ENCODE peak calls at places on chromosomes 13 and 19, in eight cellular contexts. M is right lobe of liver, K is left lung, D is prostate gland, V is body of pancreas, Y is pancreas, A is astrocyte, F is tibial nerve. Q is an unnamed sample. For H3K9me3, the result is how much of the 10 kb centered on the place peaks cover.

GRCh38 chr19:1630012-1630411 is 22.4 kb downstream of the TCF3 start:
- DNase-seq in M (no peak), K (no peak), D (no peak), V (no peak), Y (no peak), A (no peak), F (no peak), Q (no peak)

GRCh38 chr19:21848706-21849105 is 12.7 kb upstream of the ZNF43 start:
- DNase-seq in M (no peak), K (no peak), D (no peak), V (peak), Y (no peak), A (peak), F (no peak), Q (no peak)

GRCh38 chr13:46556380-46556779 is 3.4 kb downstream of the LRCH1 start:
- DNase-seq in M (no peak), K (no peak), D (no peak), V (no peak), Y (no peak), A (no peak), F (no peak), Q (no peak)

GRCh38 chr19:19630062-19630414 is 2.0 kb upstream of the LPAR2 start:
- DNase-seq in M (no peak), K (no peak), D (no peak), V (no peak), Y (no peak), A (no peak), F (no peak), Q (no peak)

GRCh38 chr13:95191821-95192220 is 109.4 kb downstream of the ABCC4 start:
- DNase-seq in M (peak), K (peak), D (peak), V (peak), Y (peak), A (peak), F (peak), Q (peak)

GRCh38 chr19:36256064-36256463 is 41.2 kb downstream of the ZNF146 start:
- DNase-seq in M (no peak), K (no peak), D (no peak), V (no peak), Y (no peak), A (no peak), F (no peak), Q (no peak)

GRCh38 chr13:107202371-107203023 is 634.6 kb upstream of the ARGLU1 start:
- DNase-seq in M (no peak), K (no peak), D (no peak), V (no peak), Y (no peak), A (peak), F (no peak), Q (no peak)

GRCh38 chr13:32811297-32811800 is 204.9 kb upstream of the KL start:
- DNase-seq in M (no peak), K (no peak), D (peak), V (no peak), Y (no peak), A (no peak), F (no peak), Q (no peak)

GRCh38 chr13:35764359-35765015 is 288.0 kb upstream of the MAB21L1 start:
- DNase-seq in M (no peak), K (no peak), D (no peak), V (no peak), Y (no peak), A (peak), F (no peak), Q (no peak)

GRCh38 chr13:22618002-22618401 is 562.8 kb upstream of the SGCG start:
- DNase-seq in M (no peak), K (no peak), D (no peak), V (no peak), Y (no peak), A (no peak), F (no peak), Q (no peak)

GRCh38 chr19:53537523-53538377 is at the start of gene ZNF331:
- DNase-seq in M (peak), K (peak), D (peak), V (peak), Y (peak), A (peak), F (peak), Q (peak)

GRCh38 chr19:45902651-45903625 is 525 bp upstream of the MYPOP start:
- DNase-seq in M (peak), K (peak), D (peak), V (peak), Y (peak), A (peak), F (peak), Q (peak)

GRCh38 chr13:23558675-23559536 is 11.3 kb upstream of the TNFRSF19 start:
- DNase-seq in M (no peak), K (no peak), D (peak), V (no peak), Y (no peak), A (peak), F (peak), Q (peak)

GRCh38 chr13:50714886-50715285 is 128.6 kb downstream of the DLEU7 start:
- DNase-seq in M (no peak), K (peak), D (no peak), V (no peak), Y (no peak), A (no peak), F (no peak), Q (peak)

GRCh38 chr13:113616281-113616906 is 31.8 kb downstream of the TFDP1 start:
- DNase-seq in M (no peak), K (peak), D (no peak), V (no peak), Y (no peak), A (no peak), F (peak), Q (no peak)

GRCh38 chr19:41706741-41707501 is 1.5 kb upstream of the CEACAM5 start:
- DNase-seq in M (peak), K (peak), D (peak), V (peak), Y (peak), A (no peak), F (no peak), Q (peak)

GRCh38 chr13:69374036-69374435 is 733.6 kb upstream of the ATXN8OS start:
- DNase-seq in M (no peak), K (no peak), D (no peak), V (no peak), Y (no peak), A (no peak), F (no peak), Q (no peak)

GRCh38 chr19:6015841-6016545 is 38.1 kb upstream of the RANBP3 start:
- DNase-seq in M (no peak), K (peak), D (no peak), V (no peak), Y (no peak), A (no peak), F (no peak), Q (peak)

GRCh38 chr13:52033039-52033438 is 8.5 kb downstream of the UTP14C start:
- DNase-seq in M (no peak), K (no peak), D (no peak), V (no peak), Y (no peak), A (no peak), F (no peak), Q (no peak)

GRCh38 chr19:1063030-1063908 is 3.7 kb upstream of the ARHGAP45 start:
- DNase-seq in M (no peak), K (peak), D (no peak), V (no peak), Y (no peak), A (no peak), F (no peak), Q (peak)

GRCh38 chr13:73828811-73829210 is 305.4 kb downstream of the KLF12 start:
- DNase-seq in M (no peak), K (no peak), D (no peak), V (no peak), Y (no peak), A (no peak), F (no peak), Q (no peak)

GRCh38 chr13:29140277-29140676 is 320.1 kb downstream of the MTUS2 start:
- DNase-seq in M (no peak), K (no peak), D (no peak), V (no peak), Y (no peak), A (no peak), F (no peak), Q (no peak)

GRCh38 chr13:107847406-107847805 is 367.9 kb downstream of the LIG4 start:
- DNase-seq in M (no peak), K (no peak), D (no peak), V (no peak), Y (no peak), A (no peak), F (no peak), Q (no peak)

GRCh38 chr19:17757125-17757524 is 5.8 kb downstream of the FCHO1 start:
- DNase-seq in M (peak), K (peak), D (peak), V (peak), Y (peak), A (peak), F (no peak), Q (no peak)

GRCh38 chr13:21674271-21675009 is 3.6 kb downstream of the FGF9 start:
- DNase-seq in M (no peak), K (peak), D (no peak), V (no peak), Y (no peak), A (no peak), F (no peak), Q (no peak)

GRCh38 chr13:70723732-70724131 is 615.5 kb upstream of the KLHL1 start:
- DNase-seq in M (no peak), K (no peak), D (no peak), V (no peak), Y (no peak), A (no peak), F (no peak), Q (no peak)

GRCh38 chr13:46844431-46844830 is 47.5 kb upstream of the ESD start:
- DNase-seq in M (no peak), K (no peak), D (no peak), V (no peak), Y (no peak), A (no peak), F (no peak), Q (no peak)

GRCh38 chr19:19552811-19553210 is 14.7 kb downstream of the CILP2 start:
- DNase-seq in M (no peak), K (no peak), D (no peak), V (no peak), Y (no peak), A (no peak), F (no peak), Q (no peak)

GRCh38 chr13:36382030-36382429 is 35.8 kb upstream of the SPART start:
- DNase-seq in M (no peak), K (no peak), D (no peak), V (no peak), Y (no peak), A (peak), F (no peak), Q (no peak)

GRCh38 chr19:19224852-19225494 is 13.2 kb downstream of the NCAN start:
- DNase-seq in M (peak), K (peak), D (peak), V (peak), Y (peak), A (no peak), F (peak), Q (peak)

GRCh38 chr19:900302-901111 is 7.2 kb downstream of the RNU6-9 start:
- DNase-seq in M (no peak), K (peak), D (no peak), V (no peak), Y (no peak), A (no peak), F (no peak), Q (no peak)

GRCh38 chr13:68176486-68176885 is 946.4 kb upstream of the PCDH9 start:
- DNase-seq in M (no peak), K (no peak), D (no peak), V (no peak), Y (no peak), A (peak), F (no peak), Q (no peak)

GRCh38 chr19:48393196-48393558 is 291 bp upstream of the GRIN2D start:
- DNase-seq in M (no peak), K (no peak), D (no peak), V (no peak), Y (no peak), A (no peak), F (no peak), Q (no peak)

GRCh38 chr19:48395499-48395898 is 2.0 kb downstream of the GRIN2D start:
- DNase-seq in M (no peak), K (no peak), D (no peak), V (no peak), Y (no peak), A (no peak), F (no peak), Q (no peak)

GRCh38 chr19:48394331-48395169 is 1.1 kb downstream of the GRIN2D start:
- DNase-seq in M (no peak), K (no peak), D (no peak), V (no peak), Y (no peak), A (no peak), F (no peak), Q (no peak)

GRCh38 chr19:48395170-48395455 is 1.6 kb downstream of the GRIN2D start:
- DNase-seq in M (no peak), K (no peak), D (no peak), V (no peak), Y (no peak), A (no peak), F (no peak), Q (no peak)

DNA sequence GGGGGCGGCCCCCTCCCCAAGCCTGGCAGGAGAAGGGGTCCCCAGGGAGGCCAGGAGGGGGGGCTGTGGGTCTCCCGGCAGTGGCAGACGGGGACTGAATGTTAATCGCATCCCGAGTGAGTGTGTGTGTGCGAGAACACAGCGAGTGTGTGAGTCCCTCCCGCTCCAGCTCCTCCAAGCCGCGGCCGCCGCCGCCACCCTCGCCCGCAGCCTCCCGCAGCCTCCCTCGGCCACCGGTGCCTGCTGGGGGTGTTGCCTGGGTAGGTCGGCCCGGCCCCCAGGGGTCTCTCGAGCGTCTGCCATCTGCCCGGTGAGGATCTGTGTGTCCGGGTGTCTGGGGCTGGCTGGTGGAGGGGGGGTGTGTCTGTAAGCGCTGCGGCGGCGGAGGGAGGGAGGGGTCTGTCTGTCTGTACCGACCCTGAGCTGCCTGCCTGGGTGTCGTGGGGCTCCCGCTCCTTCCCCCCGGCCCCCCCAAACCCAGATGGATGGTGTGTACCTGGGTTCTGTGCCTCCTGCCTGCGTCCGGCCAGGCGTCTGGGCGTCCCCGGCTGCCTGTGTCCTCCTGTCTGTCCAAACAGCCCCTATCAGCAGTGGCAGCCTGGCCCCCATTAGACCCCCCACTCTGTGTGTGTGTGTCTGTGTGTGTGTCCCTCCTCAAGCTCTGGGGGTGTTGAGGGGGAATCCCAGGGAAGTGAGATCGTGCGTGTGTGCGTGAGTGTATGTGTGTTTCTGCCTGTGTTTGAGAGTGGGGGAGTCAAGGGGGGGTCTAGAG is at the start of gene GRIN2D:
- DNase-seq in M (no peak), K (peak), D (no peak), V (no peak), Y (no peak), A (peak), F (no peak), Q (no peak)
- TF ChIP-seq CTCF in M (no peak), K (no peak), D (no peak), V (no peak), Y (no peak), A (no peak), F (no peak), Q (no peak)

GRCh38 chr13:85525411-85525810 is 273.8 kb downstream of the SLITRK6 start:
- DNase-seq in M (no peak), K (no peak), D (no peak), V (no peak), Y (no peak), A (peak), F (no peak), Q (no peak)

GRCh38 chr13:85528578-85529215 is 270.5 kb downstream of the SLITRK6 start:
- DNase-seq in M (no peak), K (no peak), D (no peak), V (no peak), Y (no peak), A (peak), F (no peak), Q (no peak)

DNA sequence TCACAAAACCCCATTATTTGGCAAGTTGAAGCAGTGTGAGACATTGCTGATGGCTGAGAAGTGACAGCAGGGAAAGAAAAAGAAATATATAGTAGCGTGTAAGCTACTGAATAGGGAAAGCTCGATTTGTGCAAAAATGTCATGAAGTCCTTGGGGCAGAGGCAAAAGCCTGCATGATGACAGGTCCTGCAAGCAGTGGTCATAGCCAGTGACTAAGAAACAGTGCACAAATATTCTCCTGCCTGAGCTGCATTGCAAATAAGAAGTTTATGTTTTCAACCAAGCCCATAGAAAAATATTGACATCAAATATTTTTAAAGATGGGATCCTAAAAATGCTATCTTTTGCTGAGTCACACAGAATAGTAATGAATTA is 270.0 kb downstream of the SLITRK6 start:
- DNase-seq in M (no peak), K (no peak), D (no peak), V (no peak), Y (no peak), A (peak), F (no peak), Q (no peak)
- H3K4me3 ChIP-seq in M (no peak), K (no peak), D (no peak), V (no peak), Y (no peak), A (peak), F (no peak), Q (no peak)

GRCh38 chr19:57566396-57567256 is 7.0 kb upstream of the ZNF550 start:
- DNase-seq in M (no peak), K (no peak), D (no peak), V (no peak), Y (no peak), A (peak), F (no peak), Q (no peak)
- H3K9me3 ChIP-seq in M (under half), K (under half), D (under half), V (under half), Y (under half), A (half or more), F (half or more), Q (half or more)

GRCh38 chr13:79898202-79898826 is 417.4 kb downstream of the NDFIP2 start:
- DNase-seq in M (no peak), K (no peak), D (no peak), V (no peak), Y (no peak), A (no peak), F (no peak), Q (no peak)

GRCh38 chr13:79900356-79900755 is 419.4 kb downstream of the NDFIP2 start:
- DNase-seq in M (no peak), K (no peak), D (no peak), V (no peak), Y (no peak), A (no peak), F (no peak), Q (no peak)

GRCh38 chr13:79898996-79899395 is 418.0 kb downstream of the NDFIP2 start:
- DNase-seq in M (no peak), K (no peak), D (no peak), V (no peak), Y (no peak), A (no peak), F (no peak), Q (no peak)

GRCh38 chr13:79904581-79904980 is 423.6 kb downstream of the NDFIP2 start:
- DNase-seq in M (no peak), K (no peak), D (no peak), V (no peak), Y (no peak), A (no peak), F (no peak), Q (no peak)

GRCh38 chr13:79901336-79901735 is 420.4 kb downstream of the NDFIP2 start:
- DNase-seq in M (no peak), K (peak), D (no peak), V (no peak), Y (no peak), A (peak), F (no peak), Q (no peak)
- TF ChIP-seq CTCF in M (no peak), K (no peak), D (no peak), V (no peak), Y (no peak), A (no peak), F (no peak), Q (no peak)

GRCh38 chr13:37662624-37663023 is 64.1 kb upstream of the POSTN start:
- DNase-seq in M (no peak), K (no peak), D (no peak), V (no peak), Y (no peak), A (no peak), F (no peak), Q (no peak)
- H3K4me3 ChIP-seq in M (no peak), K (no peak), D (no peak), V (no peak), Y (no peak), A (no peak), F (no peak), Q (no peak)